ENCODE peak calls at places on chromosomes 2 and 18, in ten cellular contexts. C, Y, H, S, Z, T, O, U, X and M are unnamed samples. For H3K36me3, the result is how much of the 10 kb centered on the place peaks cover.

GRCh38 chr2:17555150-17555549 is 14.7 kb downstream of the VSNL1 start:
- DNase-seq in C (no peak), Y (no peak), H (no peak), S (no peak), Z (no peak), T (no peak), O (no peak), U (no peak), X (no peak), M (no peak)

GRCh38 chr18:50796495-50796894 is 23.3 kb downstream of the MRO start:
- DNase-seq in C (no peak), Y (no peak), H (no peak), S (no peak), Z (peak), T (peak), O (no peak), U (no peak), X (no peak), M (no peak)

GRCh38 chr18:76376668-76377358 is 118.2 kb downstream of the ZNF516 start:
- DNase-seq in C (no peak), Y (no peak), H (no peak), S (no peak), Z (no peak), T (no peak), O (no peak), U (no peak), X (no peak), M (no peak)

GRCh38 chr2:47639469-47639868 is 143.5 kb upstream of the MSH6 start:
- DNase-seq in C (no peak), Y (no peak), H (no peak), S (no peak), Z (peak), T (no peak), O (no peak), U (no peak), X (no peak), M (no peak)

GRCh38 chr2:171595896-171596295 is 73.6 kb downstream of the CYBRD1 start:
- DNase-seq in C (no peak), Y (no peak), H (peak), S (no peak), Z (no peak), T (no peak), O (no peak), U (no peak), X (no peak), M (peak)

GRCh38 chr2:176130153-176130916 is 830 bp downstream of the HOXD8 start:
- DNase-seq in C (no peak), Y (no peak), H (no peak), S (no peak), Z (no peak), T (no peak), O (peak), U (no peak), X (peak), M (peak)

GRCh38 chr2:199424160-199424559 is 33.6 kb downstream of the SATB2 start:
- DNase-seq in C (no peak), Y (no peak), H (no peak), S (no peak), Z (no peak), T (no peak), O (no peak), U (no peak), X (no peak), M (no peak)

GRCh38 chr2:223526106-223526505 is 76.1 kb downstream of the SCG2 start:
- DNase-seq in C (no peak), Y (no peak), H (no peak), S (no peak), Z (no peak), T (no peak), O (no peak), U (no peak), X (no peak), M (no peak)

GRCh38 chr2:68805025-68805424 is 66.2 kb downstream of the BMP10 start:
- DNase-seq in C (no peak), Y (no peak), H (no peak), S (no peak), Z (no peak), T (no peak), O (no peak), U (no peak), X (no peak), M (no peak)

GRCh38 chr18:73944715-73945114 is 202.9 kb downstream of the FBXO15 start:
- DNase-seq in C (no peak), Y (no peak), H (no peak), S (no peak), Z (no peak), T (no peak), O (no peak), U (no peak), X (no peak), M (no peak)

GRCh38 chr2:126681505-126681904 is 25.5 kb downstream of the GYPC start:
- DNase-seq in C (no peak), Y (no peak), H (no peak), S (no peak), Z (no peak), T (no peak), O (no peak), U (no peak), X (no peak), M (no peak)

GRCh38 chr2:10303634-10304378 is 1.1 kb downstream of the HPCAL1 start:
- DNase-seq in C (peak), Y (peak), H (peak), S (no peak), Z (peak), T (peak), O (peak), U (no peak), X (no peak), M (peak)

GRCh38 chr2:202185816-202186221 is 52.6 kb downstream of the SUMO1 start:
- DNase-seq in C (no peak), Y (no peak), H (peak), S (no peak), Z (peak), T (no peak), O (no peak), U (no peak), X (no peak), M (peak)

GRCh38 chr2:17879137-17879912 is 858 bp downstream of the KCNS3 start:
- DNase-seq in C (no peak), Y (peak), H (peak), S (peak), Z (peak), T (peak), O (no peak), U (peak), X (peak), M (peak)

GRCh38 chr2:30514134-30514860 is 67.3 kb downstream of the LCLAT1 start:
- DNase-seq in C (no peak), Y (no peak), H (peak), S (peak), Z (no peak), T (peak), O (no peak), U (no peak), X (no peak), M (peak)

GRCh38 chr2:6290626-6291025 is 575.1 kb downstream of the CMPK2 start:
- DNase-seq in C (no peak), Y (no peak), H (no peak), S (no peak), Z (no peak), T (no peak), O (no peak), U (no peak), X (no peak), M (no peak)

GRCh38 chr18:69622192-69622591 is 221.5 kb downstream of the DOK6 start:
- DNase-seq in C (no peak), Y (no peak), H (no peak), S (no peak), Z (no peak), T (no peak), O (no peak), U (no peak), X (no peak), M (no peak)

GRCh38 chr2:109032229-109032800 is 43.3 kb upstream of the EDAR start:
- DNase-seq in C (peak), Y (no peak), H (no peak), S (peak), Z (no peak), T (no peak), O (peak), U (no peak), X (no peak), M (no peak)

GRCh38 chr2:11610624-11611242 is 59.3 kb downstream of the NTSR2 start:
- DNase-seq in C (no peak), Y (peak), H (no peak), S (no peak), Z (no peak), T (no peak), O (no peak), U (no peak), X (no peak), M (no peak)

GRCh38 chr18:69128978-69129377 is 271.7 kb upstream of the DOK6 start:
- DNase-seq in C (no peak), Y (no peak), H (no peak), S (no peak), Z (no peak), T (no peak), O (no peak), U (no peak), X (no peak), M (no peak)

GRCh38 chr2:237150831-237151230 is 65.1 kb downstream of the COPS8 start:
- DNase-seq in C (no peak), Y (no peak), H (no peak), S (no peak), Z (no peak), T (no peak), O (no peak), U (no peak), X (no peak), M (no peak)

GRCh38 chr2:23660227-23660626 is 266.7 kb downstream of the ATAD2B start:
- DNase-seq in C (no peak), Y (no peak), H (no peak), S (no peak), Z (no peak), T (no peak), O (no peak), U (no peak), X (no peak), M (no peak)

GRCh38 chr2:65349863-65350262 is 82.5 kb downstream of the SPRED2 start:
- DNase-seq in C (no peak), Y (peak), H (peak), S (no peak), Z (peak), T (peak), O (no peak), U (no peak), X (peak), M (peak)

GRCh38 chr2:1863861-1864260 is 119.5 kb upstream of the PXDN start:
- DNase-seq in C (no peak), Y (no peak), H (no peak), S (no peak), Z (no peak), T (no peak), O (no peak), U (no peak), X (no peak), M (no peak)

GRCh38 chr2:226095058-226095457 is 695.5 kb downstream of the NYAP2 start:
- DNase-seq in C (no peak), Y (no peak), H (no peak), S (no peak), Z (no peak), T (no peak), O (no peak), U (no peak), X (no peak), M (no peak)

GRCh38 chr2:205754285-205754923 is 72.1 kb downstream of the NRP2 start:
- DNase-seq in C (no peak), Y (no peak), H (no peak), S (no peak), Z (no peak), T (no peak), O (no peak), U (no peak), X (no peak), M (no peak)

GRCh38 chr2:65071499-65072180 is 15.4 kb downstream of the CEP68 start:
- DNase-seq in C (no peak), Y (no peak), H (no peak), S (peak), Z (no peak), T (peak), O (no peak), U (no peak), X (no peak), M (no peak)

GRCh38 chr2:99420751-99421299 is 69.0 kb downstream of the REV1 start:
- DNase-seq in C (no peak), Y (no peak), H (peak), S (no peak), Z (no peak), T (no peak), O (no peak), U (no peak), X (no peak), M (no peak)

DNA sequence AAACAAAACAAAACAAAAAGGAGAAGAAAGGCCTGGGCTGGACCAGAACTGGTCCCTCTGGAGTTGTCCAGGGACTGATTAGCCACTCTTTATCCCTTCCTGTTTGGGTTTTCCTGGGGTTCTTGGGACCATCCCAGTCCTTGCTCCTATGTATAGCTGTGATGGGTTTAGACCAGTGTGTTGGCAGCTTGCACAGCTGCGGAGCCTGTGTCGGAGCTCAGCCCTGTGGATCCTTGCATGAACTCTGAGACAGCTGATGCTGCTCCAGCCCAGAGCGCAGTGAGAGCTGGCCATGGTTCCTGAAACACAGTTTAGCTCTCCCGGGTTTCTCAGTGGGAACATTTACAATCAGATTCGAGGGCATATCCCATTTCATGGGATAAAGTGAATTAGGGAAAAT is 16.9 kb downstream of the IMPA2 start:
- DNase-seq in C (no peak), Y (peak), H (no peak), S (no peak), Z (no peak), T (peak), O (no peak), U (no peak), X (peak), M (no peak)
- H3K4me3 ChIP-seq in C (no peak), Y (no peak), H (no peak), S (no peak), Z (no peak), T (no peak), O (no peak), U (no peak), X (no peak), M (no peak)

DNA sequence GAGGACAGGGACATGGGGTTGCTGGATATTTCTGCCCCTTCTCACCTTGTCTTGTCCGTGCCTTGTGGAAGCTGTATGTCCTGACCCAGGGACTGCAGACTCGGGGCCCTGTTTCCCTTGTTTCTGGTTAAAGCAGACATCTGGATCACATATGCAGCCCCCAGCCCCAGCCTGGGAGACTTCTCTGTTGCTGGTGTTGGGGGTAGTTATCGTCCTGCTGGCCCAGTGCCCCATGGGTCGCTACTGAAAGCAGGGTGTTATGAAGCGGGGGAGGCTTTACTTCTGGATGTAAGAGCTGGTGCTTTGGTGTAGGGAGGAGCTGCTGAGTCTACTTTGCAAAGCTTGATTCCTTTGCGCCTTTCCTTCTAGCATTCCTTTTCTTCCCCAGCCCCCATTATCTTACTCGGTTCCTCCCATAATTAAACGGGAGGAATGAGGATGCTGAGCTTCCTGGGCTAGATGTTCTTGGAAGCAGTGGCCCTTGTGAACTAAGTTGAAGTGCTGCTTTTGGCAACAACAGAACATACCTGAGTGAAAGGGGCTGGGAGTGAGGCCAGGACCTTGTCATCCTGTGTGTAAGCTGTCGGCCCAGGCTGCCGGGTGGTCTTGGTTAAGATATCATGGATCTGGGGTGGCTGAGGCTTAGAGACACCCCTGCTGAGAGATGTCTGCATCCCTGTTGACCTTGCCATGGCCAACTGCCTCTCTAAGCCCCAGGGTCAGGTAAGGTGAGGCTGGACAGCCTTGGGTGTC is 3.4 kb downstream of the TET3 start:
- DNase-seq in C (no peak), Y (no peak), H (no peak), S (no peak), Z (no peak), T (no peak), O (no peak), U (no peak), X (no peak), M (no peak)
- H3K36me3 ChIP-seq in C (under half), Y (under half), H (under half), S (under half), Z (under half), T (under half), O (under half), U (under half), X (under half), M (under half)

GRCh38 chr18:79545255-79545654 is 134.3 kb upstream of the CTDP1 start:
- DNase-seq in C (no peak), Y (peak), H (no peak), S (no peak), Z (no peak), T (no peak), O (no peak), U (no peak), X (no peak), M (no peak)

GRCh38 chr18:79548077-79548450 is 131.5 kb upstream of the CTDP1 start:
- DNase-seq in C (no peak), Y (peak), H (no peak), S (no peak), Z (no peak), T (no peak), O (no peak), U (no peak), X (no peak), M (no peak)

GRCh38 chr18:79545714-79546113 is 133.9 kb upstream of the CTDP1 start:
- DNase-seq in C (no peak), Y (peak), H (no peak), S (no peak), Z (no peak), T (no peak), O (no peak), U (no peak), X (no peak), M (no peak)

GRCh38 chr18:79547413-79548076 is 132.1 kb upstream of the CTDP1 start:
- DNase-seq in C (no peak), Y (peak), H (no peak), S (no peak), Z (no peak), T (no peak), O (no peak), U (no peak), X (no peak), M (no peak)

GRCh38 chr18:79546781-79547272 is 132.8 kb upstream of the CTDP1 start:
- DNase-seq in C (no peak), Y (peak), H (no peak), S (no peak), Z (no peak), T (no peak), O (no peak), U (no peak), X (no peak), M (no peak)
- H3K4me3 ChIP-seq in C (no peak), Y (no peak), H (no peak), S (no peak), Z (no peak), T (no peak), O (no peak), U (no peak), X (no peak), M (no peak)

DNA sequence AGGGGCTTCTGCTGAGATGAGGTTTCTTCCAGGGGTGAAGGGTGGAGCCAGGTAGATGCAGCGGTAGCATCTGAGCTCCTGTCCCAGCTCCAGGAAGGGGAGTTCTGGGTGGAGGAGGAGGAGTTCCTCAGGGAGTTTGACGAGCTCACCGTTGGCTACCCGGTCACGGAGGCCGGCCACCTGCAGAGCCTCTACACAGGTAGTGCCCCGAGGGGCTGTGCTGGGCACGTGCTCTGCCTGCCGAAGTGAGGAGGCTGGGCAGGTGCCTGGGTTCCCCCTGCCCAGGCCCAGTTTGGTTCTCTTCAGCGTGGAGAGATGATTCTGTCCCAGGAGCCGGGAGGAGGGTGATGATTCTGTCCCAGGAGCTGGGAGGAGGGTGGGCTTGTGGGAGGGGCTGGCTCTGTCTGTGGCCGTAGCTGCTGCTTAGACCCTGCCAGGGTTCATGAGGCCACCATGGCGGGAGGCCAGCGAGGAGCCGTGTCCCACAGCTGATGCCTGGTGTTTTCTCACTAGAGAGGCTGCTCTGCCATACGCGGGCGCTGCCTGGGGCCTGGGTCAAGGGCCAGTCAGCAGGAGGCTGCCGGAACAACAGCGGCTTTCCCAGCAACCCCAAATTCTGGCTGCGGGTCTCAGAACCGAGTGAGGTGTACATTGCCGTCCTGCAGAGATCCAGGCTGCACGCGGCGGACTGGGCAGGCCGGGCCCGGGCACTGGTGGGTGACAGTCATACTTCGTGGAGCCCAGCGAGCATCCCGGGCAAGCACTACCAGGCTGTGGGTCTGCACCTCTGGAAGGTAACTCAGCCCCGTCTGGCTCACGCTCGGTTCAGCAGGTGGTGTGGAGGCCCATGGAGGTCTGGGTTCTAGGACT is 8.2 kb downstream of the CAPN10 start:
- DNase-seq in C (no peak), Y (peak), H (no peak), S (no peak), Z (no peak), T (no peak), O (no peak), U (no peak), X (peak), M (no peak)
- H3K36me3 ChIP-seq in C (under half), Y (under half), H (under half), S (under half), Z (under half), T (under half), O (under half), U (under half), X (under half), M (under half)

GRCh38 chr2:160397530-160397865 is 96.1 kb downstream of the RBMS1 start:
- DNase-seq in C (no peak), Y (no peak), H (peak), S (peak), Z (no peak), T (no peak), O (no peak), U (no peak), X (no peak), M (peak)
- H3K4me3 ChIP-seq in C (no peak), Y (no peak), H (no peak), S (no peak), Z (no peak), T (no peak), O (no peak), U (no peak), X (no peak), M (no peak)

GRCh38 chr2:215367647-215368492 is 56.0 kb downstream of the ATIC start:
- DNase-seq in C (no peak), Y (no peak), H (peak), S (no peak), Z (no peak), T (no peak), O (no peak), U (no peak), X (no peak), M (peak)
- H3K36me3 ChIP-seq in C (under half), Y (under half), H (half or more), S (under half), Z (under half), T (under half), O (under half), U (under half), X (under half), M (half or more)

GRCh38 chr18:66894851-66895250 is 291.0 kb upstream of the CDH19 start:
- DNase-seq in C (no peak), Y (no peak), H (no peak), S (no peak), Z (no peak), T (no peak), O (no peak), U (no peak), X (no peak), M (no peak)

DNA sequence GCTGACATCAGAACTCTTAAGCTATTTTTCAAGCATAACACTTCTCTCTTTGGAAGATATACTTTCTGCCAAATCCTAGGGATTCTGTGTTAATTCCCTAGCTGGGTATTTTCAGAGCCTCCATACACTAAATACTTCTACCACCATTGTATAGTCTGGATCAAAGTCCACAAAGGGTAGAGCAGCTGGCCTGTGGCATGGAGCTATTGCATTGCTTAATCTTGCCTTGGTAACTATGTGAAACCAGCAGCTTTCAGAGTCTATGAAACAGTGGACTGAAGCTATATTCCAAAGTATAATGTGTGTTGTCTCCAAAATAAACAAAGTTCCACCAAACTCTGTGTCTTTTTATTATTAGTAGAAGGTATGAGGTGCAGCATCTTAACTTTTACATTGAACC is 296.9 kb upstream of the CDH19 start:
- DNase-seq in C (no peak), Y (no peak), H (no peak), S (no peak), Z (no peak), T (no peak), O (no peak), U (no peak), X (no peak), M (no peak)
- H3K4me3 ChIP-seq in C (no peak), Y (no peak), H (no peak), S (no peak), Z (no peak), T (no peak), O (no peak), U (no peak), X (no peak), M (no peak)